ENCODE peak calls at places on chromosomes 3 and 15, in six cellular contexts. C, Y, S, W, B and P are unnamed samples.

GRCh38 chr15:39267685-39268084 is 313.2 kb upstream of the THBS1 start:
- DNase-seq in B (no peak), C (no peak), W (no peak), S (peak; percentile 26), Y (no peak), P (peak; percentile 53)

GRCh38 chr15:63048986-63049665 is 6.6 kb downstream of the TPM1 start:
- DNase-seq in S (peak; percentile 42), B (peak; percentile 70), C (peak; percentile 68), Y (peak; percentile 70), W (peak; percentile 62), P (peak; percentile 58)

GRCh38 chr15:77749236-77749997 is 116.7 kb upstream of the LINGO1 start:
- DNase-seq in Y (no peak), C (no peak), S (no peak), B (no peak), W (no peak), P (no peak)

GRCh38 chr15:28975766-28976179 is 90.0 kb downstream of the APBA2 start:
- DNase-seq in Y (no peak), W (peak; percentile 6), C (peak; percentile 15), S (peak; percentile 51), B (peak; percentile 80), P (peak; percentile 64)

GRCh38 chr15:53498996-53499395 is 260.5 kb downstream of the WDR72 start:
- DNase-seq in C (no peak), Y (no peak), B (no peak), W (no peak), S (no peak), P (no peak)

GRCh38 chr3:10855083-10855870 is 39.2 kb downstream of the SLC6A11 start:
- DNase-seq in C (no peak), B (no peak), S (peak; percentile 36), W (no peak), Y (no peak), P (no peak)

GRCh38 chr15:64209680-64210334 is 47.0 kb upstream of the PPIB start:
- DNase-seq in S (peak; percentile 55), C (peak; percentile 42), Y (no peak), W (peak; percentile 39), B (peak; percentile 85), P (peak; percentile 57)

GRCh38 chr15:98735895-98736617 is 87.7 kb downstream of the IGF1R start:
- DNase-seq in Y (no peak), B (no peak), W (no peak), S (no peak), C (no peak), P (no peak)